ENCODE peak calls at places on chromosomes 2 and 18, in seven cellular contexts. P is RPMI7951; X is GM03348; J is NCI-H1105; N is iris pigment epithelial cell; A is stimulated activated CD8-positive, alpha-beta memory T cell treated with anti-CD3 and anti-CD28 coated beads, Interleukin-7, amount 100 ng/mL, for 1 hour; H is left ventricle myocardium inferior. V is an unnamed sample.
A peak's percentile ranks its signal among the peaks of the same experiment; 100 is the strongest.

GRCh38 chr2:119536209-119536608 is 8.0 kb upstream of the CFAP221 start:
- DNase-seq in H (no peak), J (no peak), A (no peak), X (no peak), P (no peak), N (no peak), V (no peak)

GRCh38 chr18:11553098-11553940 is 56.1 kb upstream of the SLC35G4 start:
- DNase-seq in P (peak; percentile 47), X (peak; percentile 79), H (no peak), J (peak; percentile 58), A (peak; percentile 7), N (peak; percentile 59), V (no peak)

GRCh38 chr18:46377557-46377956 is 273.4 kb downstream of the HAUS1 start:
- DNase-seq in X (no peak), P (no peak), J (no peak), H (no peak), A (no peak), N (no peak), V (no peak)

GRCh38 chr2:137947714-137948336 is 16.4 kb upstream of the HNMT start:
- DNase-seq in H (peak; percentile 71), P (peak; percentile 64), X (peak; percentile 56), J (peak; percentile 35), N (peak; percentile 80), A (no peak), V (peak; percentile 36)

GRCh38 chr2:27185331-27186026 is 26.4 kb upstream of the ATRAID start:
- DNase-seq in J (no peak), H (no peak), N (peak; percentile 59), P (no peak), X (peak; percentile 63), A (no peak), V (no peak)

GRCh38 chr2:6881036-6881435 is 3.5 kb downstream of the RSAD2 start:
- DNase-seq in P (no peak), N (no peak), J (peak; percentile 26), A (no peak), X (no peak), H (no peak), V (no peak)

GRCh38 chr2:42964444-42965081 is 172.2 kb upstream of the HAAO start:
- DNase-seq in J (no peak), H (peak; percentile 77), N (peak; percentile 95), X (peak; percentile 94), P (peak; percentile 97), A (no peak), V (no peak)

GRCh38 chr2:3535794-3536681 is 16.7 kb upstream of the ADI1 start:
- DNase-seq in J (no peak), X (peak; percentile 76), A (no peak), P (peak; percentile 93), N (peak; percentile 91), H (peak; percentile 65), V (no peak)

GRCh38 chr18:48944634-48945033 is 6.1 kb downstream of the SMAD7 start:
- DNase-seq in J (no peak), A (no peak), N (peak; percentile 49), H (no peak), X (no peak), P (peak; percentile 57), V (no peak)

GRCh38 chr2:241743620-241744019 is 9.2 kb downstream of the D2HGDH start:
- DNase-seq in P (no peak), N (no peak), J (no peak), H (no peak), X (no peak), A (no peak), V (no peak)

GRCh38 chr2:150981826-150982225 is 279.8 kb downstream of the RBM43 start:
- DNase-seq in A (no peak), X (no peak), H (no peak), N (peak; percentile 85), J (no peak), P (no peak), V (no peak)

GRCh38 chr2:27398962-27399361 is 10.4 kb downstream of the PPM1G start:
- DNase-seq in N (no peak), A (no peak), X (no peak), H (no peak), P (no peak), J (no peak), V (no peak)

GRCh38 chr2:65436169-65436824 is 3.9 kb upstream of the SPRED2 start:
- DNase-seq in P (peak; percentile 97), A (no peak), N (peak; percentile 97), H (peak; percentile 93), J (peak; percentile 73), X (peak; percentile 96), V (peak; percentile 84)

GRCh38 chr2:144835634-144836351 is 315.9 kb upstream of the ZEB2 start:
- DNase-seq in P (peak; percentile 34), J (no peak), H (no peak), X (no peak), N (peak; percentile 29), A (no peak), V (no peak)

V was measured in NCI-H774.